ENCODE peak calls at places on chromosomes 3 and 15, in eight cellular contexts. R is HCT116, V is astrocyte, C is adipocyte, Q is endothelial cell of umbilical vein, W is neuronal stem cell, Y is neural progenitor cell, M is SK-N-SH. P is an unnamed sample.

GRCh38 chr15:73630796-73631471 is 2.3 kb downstream of the NPTN start:
- DNase-seq in R (no peak), V (no peak), C (peak; percentile 33), Q (peak; percentile 36), W (no peak), Y (no peak), M (no peak), P (peak; percentile 45)

GRCh38 chr15:71802770-71803169 is 7.6 kb upstream of the NR2E3 start:
- DNase-seq in R (no peak), V (no peak), C (no peak), Q (no peak), W (no peak), Y (peak; percentile 47), M (no peak), P (no peak)

GRCh38 chr3:49357466-49358216 is 512 bp downstream of the GPX1 start:
- DNase-seq in R (no peak), V (peak; percentile 88), C (peak; percentile 93), Q (peak; percentile 82), W (peak; percentile 18), Y (peak; percentile 57), M (peak; percentile 61), P (peak; percentile 96)

GRCh38 chr3:134197681-134198261 is 52.9 kb downstream of the RYK start:
- DNase-seq in R (peak; percentile 39), V (peak; percentile 65), C (peak; percentile 82), Q (peak; percentile 72), W (no peak), Y (peak; percentile 53), M (peak; percentile 48), P (peak; percentile 83)

GRCh38 chr3:169777822-169778221 is 4.6 kb downstream of the MYNN start:
- DNase-seq in R (no peak), V (no peak), C (no peak), Q (no peak), W (no peak), Y (no peak), M (no peak), P (no peak)

GRCh38 chr3:133384331-133385027 is 15.4 kb upstream of the BFSP2 start:
- DNase-seq in R (peak; percentile 21), V (peak; percentile 26), C (peak; percentile 67), Q (peak; percentile 71), W (peak; percentile 67), Y (peak; percentile 88), M (peak; percentile 88), P (peak; percentile 56)

GRCh38 chr15:59388670-59389069 is 16.0 kb upstream of the MYO1E start:
- DNase-seq in R (no peak), V (no peak), C (peak; percentile 75), Q (peak; percentile 11), W (no peak), Y (no peak), M (no peak), P (peak; percentile 71)

GRCh38 chr3:24235121-24235520 is 259.5 kb downstream of the THRB start:
- DNase-seq in R (peak; percentile 13), V (peak; percentile 18), C (no peak), Q (no peak), W (no peak), Y (no peak), M (no peak), P (no peak)

GRCh38 chr15:33145447-33145846 is 49.1 kb downstream of the FMN1 start:
- DNase-seq in R (no peak), V (no peak), C (no peak), Q (no peak), W (no peak), Y (no peak), M (no peak), P (no peak)

GRCh38 chr3:61521229-61521628 is 40.1 kb upstream of the PTPRG start:
- DNase-seq in R (no peak), V (no peak), C (no peak), Q (no peak), W (no peak), Y (no peak), M (no peak), P (no peak)

GRCh38 chr3:185758912-185759311 is 65.9 kb downstream of the IGF2BP2 start:
- DNase-seq in R (no peak), V (no peak), C (no peak), Q (peak; percentile 40), W (no peak), Y (no peak), M (no peak), P (no peak)

GRCh38 chr3:23368731-23369130 is 165.6 kb downstream of the UBE2E2 start:
- DNase-seq in R (no peak), V (no peak), C (peak; percentile 64), Q (no peak), W (no peak), Y (no peak), M (no peak), P (no peak)

GRCh38 chr3:65871305-65872141 is 167.2 kb downstream of the MAGI1 start:
- DNase-seq in R (no peak), V (no peak), C (no peak), Q (peak; percentile 50), W (no peak), Y (peak; percentile 20), M (peak; percentile 32), P (no peak)

GRCh38 chr15:90620379-90621134 is 90.8 kb downstream of the CRTC3 start:
- DNase-seq in R (no peak), V (no peak), C (no peak), Q (peak; percentile 25), W (no peak), Y (no peak), M (no peak), P (no peak)

GRCh38 chr15:58299311-58299850 is 132.4 kb upstream of the LIPC start:
- DNase-seq in R (no peak), V (peak; percentile 85), C (no peak), Q (no peak), W (no peak), Y (no peak), M (no peak), P (peak; percentile 85)

GRCh38 chr3:126983653-126984390 is 907 bp downstream of the PLXNA1 start:
- DNase-seq in R (no peak), V (no peak), C (peak; percentile 81), Q (no peak), W (peak; percentile 62), Y (peak; percentile 84), M (peak; percentile 78), P (peak; percentile 65)

GRCh38 chr3:105533955-105534354 is 167.2 kb downstream of the ALCAM start:
- DNase-seq in R (no peak), V (peak; percentile 50), C (no peak), Q (no peak), W (no peak), Y (no peak), M (no peak), P (no peak)

GRCh38 chr3:79922633-79923032 is 154.8 kb upstream of the ROBO1 start:
- DNase-seq in R (no peak), V (no peak), C (no peak), Q (no peak), W (no peak), Y (no peak), M (no peak), P (no peak)

GRCh38 chr15:72227720-72228119 is 3.3 kb downstream of the PKM start:
- DNase-seq in R (no peak), V (no peak), C (no peak), Q (no peak), W (no peak), Y (no peak), M (no peak), P (peak; percentile 45)

GRCh38 chr3:62169871-62170660 is 203.3 kb downstream of the FEZF2 start:
- DNase-seq in R (no peak), V (peak; percentile 74), C (no peak), Q (peak; percentile 74), W (no peak), Y (no peak), M (no peak), P (peak; percentile 57)

GRCh38 chr15:75227663-75228280 is 26.1 kb downstream of the C15orf39 start:
- DNase-seq in R (no peak), V (no peak), C (no peak), Q (no peak), W (no peak), Y (no peak), M (no peak), P (no peak)

GRCh38 chr3:73502609-73503560 is 121.9 kb downstream of the PDZRN3 start:
- DNase-seq in R (peak; percentile 56), V (peak; percentile 92), C (peak; percentile 89), Q (peak; percentile 57), W (peak; percentile 71), Y (peak; percentile 81), M (peak; percentile 80), P (peak; percentile 88)

GRCh38 chr3:12303532-12303931 is 14.7 kb downstream of the PPARG start:
- DNase-seq in R (no peak), V (peak; percentile 95), C (peak; percentile 52), Q (no peak), W (no peak), Y (no peak), M (no peak), P (peak; percentile 95)

DNA sequence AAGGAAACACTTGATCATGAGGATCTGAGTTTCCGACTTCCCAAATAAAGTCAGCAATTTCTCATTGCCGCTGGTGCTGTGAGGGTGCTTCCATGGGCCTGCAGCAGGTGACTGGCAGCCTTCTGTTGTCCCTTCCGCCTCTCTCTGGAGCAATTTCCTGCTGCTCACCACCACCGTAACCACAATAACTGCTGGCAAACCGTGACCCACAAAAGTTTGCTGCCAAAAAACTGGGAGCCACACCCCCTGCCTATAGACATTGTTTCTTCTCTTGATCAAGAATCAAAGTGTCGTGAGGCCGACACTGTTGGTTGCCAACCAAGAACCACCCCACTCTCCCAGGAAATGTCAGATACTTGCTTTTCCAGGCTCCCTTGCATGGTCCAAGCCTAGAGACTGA is 164.0 kb downstream of the NR2F2 start:
- DNase-seq in R (no peak), V (no peak), C (no peak), Q (no peak), W (no peak), Y (no peak), M (no peak), P (no peak)
- H3K9ac ChIP-seq in R (no peak overlapping the region), V (no peak overlapping the region), C (no peak overlapping the region), Q (no peak overlapping the region), W (no peak overlapping the region), Y (no peak overlapping the region), M (no peak overlapping the region), P (no peak overlapping the region)

GRCh38 chr3:190038050-190038631 is 82.6 kb downstream of the P3H2 start:
- DNase-seq in R (peak; percentile 39), V (peak; percentile 64), C (peak; percentile 61), Q (peak; percentile 47), W (no peak), Y (peak; percentile 30), M (peak; percentile 16), P (peak; percentile 63)
- H3K4me1 ChIP-seq in R (peaks cover 10% of the 10 kb centered on the region), V (no peaks in the 10 kb centered on the region), C (peaks cover 8% of the 10 kb centered on the region), Q (no peaks in the 10 kb centered on the region), W (peaks cover 4% of the 10 kb centered on the region), Y (peaks cover 20% of the 10 kb centered on the region), M (peaks cover 6% of the 10 kb centered on the region), P (no peaks in the 10 kb centered on the region)

GRCh38 chr3:172300862-172301261 is 147.4 kb downstream of the GHSR start:
- DNase-seq in R (no peak), V (no peak), C (no peak), Q (no peak), W (no peak), Y (no peak), M (no peak), P (no peak)
- H3K36me3 ChIP-seq in R (no peaks in the 10 kb centered on the region), V (peaks cover 49% of the 10 kb centered on the region), C (peaks cover 81% of the 10 kb centered on the region), Q (peaks cover 28% of the 10 kb centered on the region), W (peaks cover 94% of the 10 kb centered on the region), Y (peaks cover 4% of the 10 kb centered on the region), M (peaks cover 44% of the 10 kb centered on the region), P (peaks cover 56% of the 10 kb centered on the region)

DNA sequence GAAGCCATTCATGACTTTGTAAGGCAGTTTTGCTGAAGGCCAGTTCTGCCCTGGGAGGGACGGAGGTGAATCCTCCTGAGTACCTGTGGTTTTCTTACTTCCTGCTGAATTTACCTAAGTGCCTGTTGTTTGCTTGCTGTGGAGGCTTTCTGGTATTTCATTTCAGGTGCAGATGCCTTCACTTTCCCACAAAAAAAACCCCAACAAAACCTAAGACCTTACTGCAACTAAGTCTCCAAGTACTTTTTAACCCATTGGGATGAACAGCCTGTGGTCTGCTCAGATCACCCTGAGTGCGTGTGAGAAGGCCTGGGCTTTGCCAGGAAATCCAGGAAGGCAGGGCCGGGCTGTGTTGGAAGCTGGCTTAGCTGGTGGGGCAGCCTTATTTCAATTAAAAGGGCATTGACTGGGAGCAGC is 65.3 kb downstream of the IGF1R start:
- DNase-seq in R (no peak), V (no peak), C (no peak), Q (peak; percentile 31), W (no peak), Y (no peak), M (no peak), P (peak; percentile 55)
- H3K9ac ChIP-seq in R (no peak overlapping the region), V (no peak overlapping the region), C (no peak overlapping the region), Q (no peak overlapping the region), W (no peak overlapping the region), Y (no peak overlapping the region), M (no peak overlapping the region), P (no peak overlapping the region)

P was measured in GM23248.